ENCODE peak calls at places on chromosomes 4 and X, in eight cellular contexts. Y is iPS-NIHi11, F is fibroblast of pulmonary artery, M is H4, P is NCI-H1092 treated with DMSO at 0.1 percent for 48 hours, D is NCI-H1930, Z is endothelial cell, K is anterior cingulate cortex. U is an unnamed sample.

GRCh38 chr4:54192811-54193210 is 36.3 kb upstream of the PDGFRA start:
- DNase-seq in Y (no peak), F (no peak), M (no peak), P (no peak), D (no peak), Z (no peak), K (no peak), U (no peak)

GRCh38 chr4:146435962-146436361 is 85.8 kb downstream of the SLC10A7 start:
- DNase-seq in Y (no peak), F (no peak), M (no peak), P (no peak), D (no peak), Z (no peak), K (no peak), U (no peak)

GRCh38 chr4:183437452-183437851 is 7.0 kb upstream of the CDKN2AIP start:
- DNase-seq in Y (no peak), F (no peak), M (no peak), P (no peak), D (no peak), Z (no peak), K (no peak), U (no peak)

GRCh38 chr4:76588268-76588667 is 153.2 kb downstream of the SHROOM3 start:
- DNase-seq in Y (peak; percentile 50), F (no peak), M (no peak), P (no peak), D (no peak), Z (no peak), K (no peak), U (no peak)

GRCh38 chr4:3226467-3226866 is 22.5 kb upstream of the MSANTD1 start:
- DNase-seq in Y (no peak), F (no peak), M (no peak), P (no peak), D (no peak), Z (no peak), K (no peak), U (peak; percentile 50)

GRCh38 chr4:152689615-152690501 is 10.1 kb upstream of the TMEM154 start:
- DNase-seq in Y (no peak), F (no peak), M (no peak), P (no peak), D (no peak), Z (no peak), K (no peak), U (no peak)

GRCh38 chrX:52271212-52271611 is 86.5 kb downstream of the MAGED4 start:
- DNase-seq in Y (peak; percentile 15), F (peak; percentile 2), M (peak; percentile 28), P (no peak), D (no peak), Z (peak; percentile 15), K (no peak), U (peak; percentile 6)

GRCh38 chrX:1412551-1413161 is 20.7 kb upstream of the SLC25A6 start:
- DNase-seq in Y (no peak), F (no peak), M (no peak), P (no peak), D (no peak), Z (no peak), K (no peak), U (no peak)

GRCh38 chr4:67160409-67160808 is 384.9 kb downstream of the CENPC start:
- DNase-seq in Y (no peak), F (no peak), M (no peak), P (peak; percentile 31), D (no peak), Z (no peak), K (no peak), U (no peak)

GRCh38 chr4:25923745-25924144 is 9.7 kb downstream of the SMIM20 start:
- DNase-seq in Y (no peak), F (no peak), M (no peak), P (no peak), D (no peak), Z (no peak), K (no peak), U (no peak)

GRCh38 chr4:8015512-8015911 is 75.9 kb upstream of the AFAP1 start:
- DNase-seq in Y (peak; percentile 63), F (peak; percentile 21), M (peak; percentile 39), P (peak; percentile 52), D (peak; percentile 31), Z (no peak), K (peak; percentile 4), U (peak; percentile 60)

GRCh38 chr4:88690355-88690754 is 7.3 kb downstream of the NAP1L5 start:
- DNase-seq in Y (no peak), F (peak; percentile 69), M (no peak), P (no peak), D (no peak), Z (no peak), K (no peak), U (no peak)

GRCh38 chr4:87662871-87663270 is 12.8 kb downstream of the DMP1 start:
- DNase-seq in Y (no peak), F (no peak), M (no peak), P (no peak), D (no peak), Z (no peak), K (no peak), U (no peak)

GRCh38 chr4:185017964-185018772 is at the start of gene HELT:
- DNase-seq in Y (peak; percentile 52), F (no peak), M (no peak), P (no peak), D (no peak), Z (no peak), K (no peak), U (no peak)

GRCh38 chrX:46165866-46166265 is 379.4 kb downstream of the ZNF674 start:
- DNase-seq in Y (no peak), F (no peak), M (no peak), P (no peak), D (no peak), Z (no peak), K (no peak), U (no peak)

GRCh38 chr4:133574248-133574647 is 425.2 kb downstream of the PCDH10 start:
- DNase-seq in Y (no peak), F (no peak), M (no peak), P (no peak), D (no peak), Z (no peak), K (no peak), U (no peak)

GRCh38 chr4:143482753-143483362 is 30.6 kb upstream of the SMARCA5 start:
- DNase-seq in Y (peak; percentile 20), F (peak; percentile 79), M (peak; percentile 57), P (peak; percentile 16), D (peak; percentile 12), Z (peak; percentile 35), K (no peak), U (peak; percentile 78)

GRCh38 chr4:37981844-37982720 is 21.9 kb downstream of the PTTG2 start:
- DNase-seq in Y (no peak), F (peak; percentile 29), M (no peak), P (no peak), D (no peak), Z (no peak), K (no peak), U (no peak)